ENCODE peak calls at places on chromosomes 16 and 17, in six cellular contexts. F, I, R, L, G and X are unnamed samples.
A peak's percentile ranks its signal among the peaks of the same experiment; 100 is the strongest.

GRCh38 chr16:85174871-85175723 is 62.8 kb upstream of the CIBAR2 start:
- DNase-seq in G (no peak), F (no peak), I (no peak), L (no peak), R (no peak), X (no peak)

GRCh38 chr17:5680766-5681165 is 96.5 kb upstream of the NLRP1 start:
- DNase-seq in F (no peak), G (no peak), I (no peak), L (no peak), R (no peak), X (no peak)

GRCh38 chr17:71703701-71704100 is 417.1 kb upstream of the SOX9 start:
- DNase-seq in G (no peak), F (no peak), I (no peak), L (no peak), R (no peak), X (no peak)

GRCh38 chr16:30079480-30079879 is 3.7 kb downstream of the PPP4C start:
- DNase-seq in R (no peak), L (no peak), G (no peak), F (no peak), I (no peak), X (no peak)

GRCh38 chr17:80555266-80555665 is 10.6 kb downstream of the RPTOR start:
- DNase-seq in L (no peak), R (no peak), G (no peak), I (no peak), F (no peak), X (no peak)

GRCh38 chr17:79789943-79790804 is 6.7 kb downstream of the CBX8 start:
- DNase-seq in G (peak; percentile 45), L (peak; percentile 58), I (no peak), R (peak; percentile 84), F (no peak), X (no peak)

GRCh38 chr16:66342294-66342900 is 24.1 kb upstream of the CDH5 start:
- DNase-seq in R (peak; percentile 79), G (no peak), F (no peak), L (peak; percentile 43), I (no peak), X (no peak)

GRCh38 chr17:40443196-40443987 is at the start of gene IGFBP4:
- DNase-seq in G (peak; percentile 75), L (peak; percentile 89), R (peak; percentile 94), F (peak; percentile 71), I (peak; percentile 92), X (peak; percentile 86)

GRCh38 chr17:79986441-79987186 is 49.1 kb downstream of the TBC1D16 start:
- DNase-seq in G (peak; percentile 90), F (no peak), L (no peak), R (no peak), I (peak; percentile 93), X (peak; percentile 66)

GRCh38 chr17:2562162-2562858 is 31.1 kb upstream of the PAFAH1B1 start:
- DNase-seq in R (no peak), F (no peak), I (no peak), L (no peak), G (no peak), X (no peak)

GRCh38 chr16:11602321-11602720 is 15.6 kb upstream of the LITAF start:
- DNase-seq in L (no peak), F (no peak), G (no peak), R (no peak), I (no peak), X (no peak)

GRCh38 chr17:77546772-77547201 is 406.0 kb downstream of the SEC14L1 start:
- DNase-seq in I (no peak), F (no peak), G (no peak), L (no peak), R (peak; percentile 85), X (peak; percentile 82)

GRCh38 chr16:52976539-52977167 is 76.0 kb downstream of the CHD9NB start:
- DNase-seq in L (peak; percentile 39), I (no peak), G (no peak), R (peak; percentile 30), F (peak; percentile 6), X (no peak)

GRCh38 chr17:74770498-74771318 is 5.4 kb downstream of the NAT9 start:
- DNase-seq in L (peak; percentile 77), G (peak; percentile 75), I (no peak), R (peak; percentile 78), F (peak; percentile 53), X (peak; percentile 82)

GRCh38 chr16:85584192-85584757 is 28.8 kb upstream of the GSE1 start:
- DNase-seq in I (no peak), G (no peak), L (no peak), R (no peak), F (no peak), X (no peak)

GRCh38 chr17:79942591-79943353 is 92.9 kb downstream of the TBC1D16 start:
- DNase-seq in R (no peak), G (peak; percentile 15), I (peak; percentile 76), L (no peak), F (no peak), X (no peak)

GRCh38 chr16:53898993-53899392 is 195.0 kb downstream of the FTO start:
- DNase-seq in F (no peak), G (no peak), I (no peak), L (no peak), R (no peak), X (no peak)

GRCh38 chr17:57557793-57558681 is 187.1 kb downstream of the CCDC182 start:
- DNase-seq in L (peak; percentile 28), I (no peak), R (no peak), F (no peak), G (no peak), X (no peak)

GRCh38 chr17:2138318-2138717 is 83.4 kb downstream of the HIC1 start:
- DNase-seq in F (no peak), R (no peak), I (no peak), G (peak; percentile 21), L (no peak), X (no peak)

GRCh38 chr17:68302066-68302564 is 10.8 kb downstream of the ARSG start:
- DNase-seq in R (no peak), G (peak; percentile 38), I (peak; percentile 67), F (peak; percentile 47), L (no peak), X (no peak)

GRCh38 chr16:31145398-31145990 is 4.4 kb downstream of the PRSS36 start:
- DNase-seq in L (no peak), I (no peak), F (no peak), G (no peak), R (no peak), X (no peak)

GRCh38 chr16:9338068-9338467 is 246.6 kb downstream of the HAPSTR1 start:
- DNase-seq in L (no peak), R (no peak), F (no peak), I (no peak), G (no peak), X (no peak)

GRCh38 chr17:4522661-4523060 is 24.0 kb downstream of the SPNS2 start:
- DNase-seq in F (no peak), I (no peak), G (no peak), R (peak; percentile 40), L (no peak), X (no peak)

GRCh38 chr17:4525691-4526397 is 27.2 kb downstream of the SPNS2 start:
- DNase-seq in R (no peak), G (no peak), L (no peak), F (no peak), I (no peak), X (no peak)

GRCh38 chr17:4520881-4521600 is 22.4 kb downstream of the SPNS2 start:
- DNase-seq in R (no peak), G (peak; percentile 55), I (no peak), L (peak; percentile 52), F (no peak), X (no peak)

GRCh38 chr17:4527552-4527951 is 27.6 kb downstream of the MYBBP1A start:
- DNase-seq in F (no peak), L (no peak), G (no peak), I (no peak), R (peak; percentile 38), X (no peak)

DNA sequence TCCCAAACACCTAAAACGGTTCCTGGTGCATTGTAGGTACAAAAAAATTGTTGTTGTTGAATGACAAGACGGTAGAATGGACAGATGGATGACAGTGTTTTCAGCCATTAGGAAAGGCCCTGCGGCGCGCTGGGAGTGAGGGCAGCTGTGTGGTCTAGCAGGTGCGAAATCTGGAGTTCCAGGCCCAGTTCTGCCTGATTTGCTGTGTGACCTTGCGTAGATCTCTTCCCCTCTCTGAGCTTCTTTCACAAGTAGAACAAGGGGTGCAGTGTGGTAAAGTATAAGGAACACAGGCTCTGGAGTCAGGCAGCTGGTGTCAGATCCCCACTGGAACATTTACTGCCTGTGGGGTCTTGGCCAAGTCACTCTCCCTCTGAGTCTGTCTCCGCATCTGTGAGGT is 25.3 kb downstream of the SPNS2 start:
- DNase-seq in G (no peak), I (no peak), F (no peak), R (no peak), L (no peak), X (no peak)
- H3K27ac ChIP-seq in G (no peak overlapping the region), I (no peak overlapping the region), F (no peak overlapping the region), R (no peak overlapping the region), L (no peak overlapping the region), X (no peak overlapping the region)

DNA sequence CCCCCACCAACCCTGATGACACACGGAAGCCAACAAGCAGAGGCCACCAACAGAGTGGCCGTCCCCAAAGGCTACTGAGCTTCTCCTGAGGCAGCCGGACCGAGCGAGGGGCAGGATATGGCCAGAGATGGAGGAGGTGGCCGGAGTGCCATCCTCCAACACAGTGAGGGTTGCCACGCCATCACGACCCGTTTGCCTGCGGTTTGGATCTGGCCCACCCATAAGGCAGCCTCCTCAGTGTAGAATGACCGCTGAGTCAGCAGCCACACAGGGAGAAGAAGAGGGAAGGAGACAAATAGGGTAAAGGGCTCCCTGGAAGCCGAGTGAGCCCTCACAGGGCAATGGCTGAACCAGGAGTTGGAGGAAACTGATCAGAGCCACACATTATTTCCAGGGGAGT is 13.8 kb downstream of the HNF1B start:
- DNase-seq in G (no peak), L (no peak), F (no peak), I (no peak), R (no peak), X (no peak)
- H3K4me1 ChIP-seq in G (no peaks in the 10 kb centered on the region), L (no peaks in the 10 kb centered on the region), F (no peaks in the 10 kb centered on the region), I (no peaks in the 10 kb centered on the region), R (peaks cover 30% of the 10 kb centered on the region), X (peaks cover 6% of the 10 kb centered on the region)

DNA sequence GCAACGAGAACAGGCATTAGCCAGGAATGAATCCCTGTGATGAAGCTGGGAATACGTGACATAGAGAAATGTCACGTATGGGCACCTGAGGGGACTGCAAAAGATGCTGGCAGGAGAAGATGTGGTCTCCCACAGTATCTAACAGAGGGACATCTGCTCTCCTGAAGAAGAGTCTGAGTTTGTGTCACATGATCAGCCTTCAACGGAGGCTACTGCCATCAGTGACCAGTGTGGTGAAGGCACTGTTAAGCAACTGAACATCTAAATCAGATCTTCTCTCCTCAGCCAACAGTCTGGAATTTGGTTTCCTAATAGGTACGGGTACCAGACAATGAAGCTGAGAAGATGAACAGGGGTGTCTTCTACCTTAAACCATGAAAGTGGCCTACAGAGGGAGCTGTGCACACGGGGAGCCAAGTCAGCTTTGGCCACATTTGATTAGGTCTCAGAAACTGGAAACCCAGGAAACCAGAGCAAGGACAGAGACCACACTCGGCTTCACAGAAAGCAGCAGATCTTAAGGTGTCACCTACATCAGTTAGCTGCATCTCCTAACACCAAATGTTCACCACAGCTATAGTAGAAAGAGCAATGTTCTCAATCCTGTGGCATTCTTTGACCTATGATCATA is 41.8 kb downstream of the BRD7 start:
- DNase-seq in R (peak; percentile 68), I (no peak), F (peak; percentile 53), G (no peak), L (peak; percentile 58), X (no peak)
- H3K27ac ChIP-seq in R (no peak overlapping the region), I (no peak overlapping the region), F (no peak overlapping the region), G (no peak overlapping the region), L (no peak overlapping the region), X (no peak overlapping the region)

DNA sequence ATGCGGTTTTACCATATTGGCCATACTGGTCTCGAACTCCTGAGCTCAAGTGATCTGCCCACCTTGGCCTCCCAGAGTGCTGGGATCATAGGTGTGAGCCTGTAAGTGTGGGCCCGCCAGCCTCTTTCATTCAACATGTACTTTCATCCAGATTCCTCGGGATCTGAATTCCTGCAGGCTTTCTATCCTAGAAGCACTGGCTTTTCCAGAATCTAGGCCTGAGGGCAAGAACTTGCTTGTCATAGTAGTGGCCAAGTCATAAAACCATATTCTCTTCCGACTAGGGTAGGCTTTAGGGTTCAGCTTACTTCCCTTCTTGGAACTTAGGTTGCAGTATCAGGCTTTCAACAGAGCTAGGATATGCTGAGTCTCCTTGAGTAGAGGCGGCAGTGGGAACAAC is 15.4 kb downstream of the SLC7A6 start:
- DNase-seq in I (no peak), L (no peak), G (no peak), R (no peak), F (no peak), X (no peak)
- H3K4me1 ChIP-seq in I (no peaks in the 10 kb centered on the region), L (no peaks in the 10 kb centered on the region), G (peaks cover 17% of the 10 kb centered on the region), R (no peaks in the 10 kb centered on the region), F (peaks cover 83% of the 10 kb centered on the region), X (no peaks in the 10 kb centered on the region)